ENCODE peak calls at places on chromosome 15, in seven cellular contexts. H, W, R, S, L, D and Q are unnamed samples.

GRCh38 chr15:89649716-89650115 is 5.6 kb downstream of the KIF7 start:
- DNase-seq in H (peak; percentile 56), W (peak; percentile 16), R (no peak), S (no peak), L (no peak), D (no peak), Q (peak; percentile 56)

GRCh38 chr15:50675524-50676144 is 11.0 kb downstream of the TRPM7 start:
- DNase-seq in H (no peak), W (peak; percentile 17), R (no peak), S (no peak), L (no peak), D (no peak), Q (no peak)

GRCh38 chr15:45429974-45430792 is 51.8 kb upstream of the GATM start:
- DNase-seq in H (peak; percentile 97), W (peak; percentile 51), R (no peak), S (peak; percentile 86), L (peak; percentile 93), D (peak; percentile 82), Q (peak; percentile 85)

GRCh38 chr15:40308844-40309189 is 1.1 kb upstream of the PLCB2 start:
- DNase-seq in H (peak; percentile 56), W (no peak), R (no peak), S (no peak), L (peak; percentile 34), D (no peak), Q (no peak)

GRCh38 chr15:96893159-96893906 is 562.8 kb downstream of the NR2F2 start:
- DNase-seq in H (no peak), W (no peak), R (no peak), S (peak; percentile 33), L (no peak), D (no peak), Q (no peak)

GRCh38 chr15:52214553-52214952 is 23.4 kb upstream of the GNB5 start:
- DNase-seq in H (no peak), W (no peak), R (no peak), S (no peak), L (no peak), D (no peak), Q (no peak)

GRCh38 chr15:101179341-101180153 is 72.3 kb downstream of the CHSY1 start:
- DNase-seq in H (peak; percentile 65), W (no peak), R (no peak), S (no peak), L (no peak), D (no peak), Q (peak; percentile 69)

GRCh38 chr15:69857686-69858391 is 239.9 kb downstream of the TLE3 start:
- DNase-seq in H (no peak), W (no peak), R (no peak), S (no peak), L (no peak), D (no peak), Q (no peak)

GRCh38 chr15:95259513-95259912 is 1028.2 kb downstream of the MCTP2 start:
- DNase-seq in H (no peak), W (peak; percentile 27), R (no peak), S (peak; percentile 75), L (peak; percentile 49), D (peak; percentile 3), Q (peak; percentile 81)

GRCh38 chr15:52728899-52729298 is 49.7 kb upstream of the ATOSA start:
- DNase-seq in H (no peak), W (peak; percentile 5), R (no peak), S (no peak), L (no peak), D (no peak), Q (no peak)

GRCh38 chr15:60237411-60237810 is 160.4 kb downstream of the ANXA2 start:
- DNase-seq in H (no peak), W (no peak), R (no peak), S (no peak), L (no peak), D (no peak), Q (no peak)

GRCh38 chr15:31024979-31025378 is 33.6 kb upstream of the MTMR10 start:
- DNase-seq in H (no peak), W (peak; percentile 42), R (no peak), S (no peak), L (no peak), D (no peak), Q (no peak)

GRCh38 chr15:29887719-29888118 is 65.5 kb upstream of the TJP1 start:
- DNase-seq in H (no peak), W (no peak), R (no peak), S (no peak), L (no peak), D (no peak), Q (no peak)

GRCh38 chr15:43538091-43538490 is 20.7 kb downstream of the MAP1A start:
- DNase-seq in H (no peak), W (no peak), R (no peak), S (no peak), L (no peak), D (no peak), Q (no peak)

GRCh38 chr15:63483521-63484371 is 20.6 kb upstream of the USP3 start:
- DNase-seq in H (no peak), W (no peak), R (no peak), S (no peak), L (no peak), D (no peak), Q (no peak)

GRCh38 chr15:81332326-81332725 is 8.4 kb upstream of the STARD5 start:
- DNase-seq in H (peak; percentile 68), W (no peak), R (no peak), S (no peak), L (no peak), D (no peak), Q (no peak)

GRCh38 chr15:71707230-71708051 is 102.9 kb upstream of the NR2E3 start:
- DNase-seq in H (no peak), W (peak; percentile 37), R (no peak), S (no peak), L (no peak), D (no peak), Q (no peak)

GRCh38 chr15:86915811-86916331 is 836.2 kb downstream of the AGBL1 start:
- DNase-seq in H (no peak), W (peak; percentile 65), R (no peak), S (no peak), L (no peak), D (no peak), Q (no peak)

GRCh38 chr15:27935328-27935727 is 163.8 kb downstream of the OCA2 start:
- DNase-seq in H (no peak), W (no peak), R (no peak), S (no peak), L (no peak), D (no peak), Q (no peak)

GRCh38 chr15:82710926-82711490 is 1.3 kb upstream of the AP3B2 start:
- DNase-seq in H (peak; percentile 69), W (no peak), R (no peak), S (no peak), L (no peak), D (no peak), Q (no peak)

GRCh38 chr15:71732636-71733035 is 77.7 kb upstream of the NR2E3 start:
- DNase-seq in H (no peak), W (no peak), R (no peak), S (no peak), L (peak; percentile 64), D (no peak), Q (no peak)

GRCh38 chr15:58384667-58385066 is 47.1 kb upstream of the LIPC start:
- DNase-seq in H (no peak), W (no peak), R (no peak), S (no peak), L (no peak), D (no peak), Q (no peak)
- TF ChIP-seq POLR2AphosphoS5 in H (no peak), W (no peak), R (no peak), S (no peak), L (no peak), D (no peak), Q (no peak)

GRCh38 chr15:99371180-99372103 is 120.2 kb downstream of the LRRC28 start:
- DNase-seq in H (no peak), W (no peak), R (no peak), S (no peak), L (no peak), D (no peak), Q (no peak)

GRCh38 chr15:99368743-99369142 is 117.5 kb downstream of the LRRC28 start:
- DNase-seq in H (no peak), W (no peak), R (no peak), S (no peak), L (no peak), D (no peak), Q (no peak)

GRCh38 chr15:99366013-99366412 is 114.7 kb downstream of the LRRC28 start:
- DNase-seq in H (no peak), W (no peak), R (no peak), S (no peak), L (no peak), D (no peak), Q (no peak)

GRCh38 chr15:99365232-99365631 is 114.0 kb downstream of the LRRC28 start:
- DNase-seq in H (no peak), W (no peak), R (no peak), S (no peak), L (no peak), D (no peak), Q (no peak)

GRCh38 chr15:99369250-99369649 is 118.0 kb downstream of the LRRC28 start:
- DNase-seq in H (no peak), W (no peak), R (no peak), S (no peak), L (no peak), D (no peak), Q (no peak)
- TF ChIP-seq POLR2AphosphoS5 in H (no peak), W (no peak), R (no peak), S (no peak), L (no peak), D (no peak), Q (no peak)

GRCh38 chr15:61682891-61683500 is 377.3 kb downstream of the VPS13C start:
- DNase-seq in H (no peak), W (no peak), R (no peak), S (peak; percentile 59), L (no peak), D (no peak), Q (no peak)
- TF ChIP-seq POLR2AphosphoS5 in H (no peak), W (no peak), R (no peak), S (no peak), L (no peak), D (no peak), Q (no peak)

GRCh38 chr15:74244818-74245341 is 8.8 kb downstream of the CCDC33 start:
- DNase-seq in H (no peak), W (no peak), R (no peak), S (no peak), L (no peak), D (no peak), Q (no peak)
- TF ChIP-seq POLR2AphosphoS5 in H (no peak), W (no peak), R (no peak), S (no peak), L (no peak), D (no peak), Q (no peak)

GRCh38 chr15:78988361-78988911 is 43.6 kb upstream of the CTSH start:
- DNase-seq in H (no peak), W (no peak), R (no peak), S (peak; percentile 64), L (peak; percentile 67), D (no peak), Q (peak; percentile 92)
- TF ChIP-seq POLR2AphosphoS5 in H (no peak), W (no peak), R (peak; percentile 85), S (no peak), L (peak; percentile 27), D (no peak), Q (no peak)